ENCODE peak calls at places on chromosomes 4 and X, in seven cellular contexts. H is SK-N-SH, R is K562, P is HepG2, U is H1, M is GM12891, X is GM12878. C is an unnamed sample.

GRCh38 chr4:159428975-159429692 is 326.3 kb downstream of the RAPGEF2 start:
- DNase-seq in H (no peak), R (no peak), P (no peak), U (no peak), M (no peak), X (no peak), C (no peak)

GRCh38 chrX:17939724-17940123 is 78.6 kb upstream of the RAI2 start:
- DNase-seq in H (no peak), R (no peak), P (no peak), U (no peak), M (no peak), X (no peak), C (no peak)

GRCh38 chr4:183837222-183837621 is 67.9 kb upstream of the STOX2 start:
- DNase-seq in H (no peak), R (no peak), P (no peak), U (no peak), M (no peak), X (no peak), C (no peak)

GRCh38 chr4:144645102-144645469 is 870 bp upstream of the HHIP start:
- DNase-seq in H (peak), R (no peak), P (no peak), U (no peak), M (no peak), X (no peak), C (no peak)

GRCh38 chrX:68932611-68933010 is 103.8 kb downstream of the EFNB1 start:
- DNase-seq in H (no peak), R (no peak), P (no peak), U (no peak), M (no peak), X (no peak), C (no peak)

GRCh38 chr4:68948044-68948743 is 3.4 kb downstream of the UGT2A3 start:
- DNase-seq in H (no peak), R (no peak), P (peak), U (no peak), M (no peak), X (no peak), C (no peak)

GRCh38 chrX:15167826-15168225 is 102.1 kb downstream of the ASB9 start:
- DNase-seq in H (peak), R (no peak), P (no peak), U (no peak), M (no peak), X (no peak), C (no peak)

GRCh38 chr4:94278777-94279176 is 63.9 kb downstream of the HPGDS start:
- DNase-seq in H (no peak), R (no peak), P (no peak), U (no peak), M (no peak), X (no peak), C (no peak)

GRCh38 chr4:160299608-160300007 is 1196.7 kb downstream of the RAPGEF2 start:
- DNase-seq in H (peak), R (no peak), P (no peak), U (no peak), M (no peak), X (no peak), C (no peak)

GRCh38 chrX:68660746-68661145 is 13.3 kb downstream of the STARD8 start:
- DNase-seq in H (no peak), R (no peak), P (no peak), U (no peak), M (no peak), X (no peak), C (no peak)

GRCh38 chr4:53804719-53805118 is 213.4 kb upstream of the LNX1 start:
- DNase-seq in H (no peak), R (peak), P (peak), U (peak), M (peak), X (peak), C (peak)

GRCh38 chrX:19193584-19193983 is 71.3 kb upstream of the ADGRG2 start:
- DNase-seq in H (no peak), R (no peak), P (peak), U (no peak), M (no peak), X (no peak), C (no peak)

GRCh38 chr4:164949448-164950118 is 27.9 kb downstream of the TRIM61 start:
- DNase-seq in H (no peak), R (no peak), P (no peak), U (no peak), M (no peak), X (no peak), C (no peak)

GRCh38 chrX:129738466-129739308 is at the start of gene XPNPEP2:
- DNase-seq in H (peak), R (no peak), P (no peak), U (no peak), M (no peak), X (no peak), C (no peak)

GRCh38 chr4:14853186-14853946 is 148.9 kb upstream of the CPEB2 start:
- DNase-seq in H (no peak), R (no peak), P (no peak), U (no peak), M (no peak), X (no peak), C (no peak)

GRCh38 chr4:81836716-81837115 is 365.0 kb upstream of the RASGEF1B start:
- DNase-seq in H (no peak), R (peak), P (no peak), U (no peak), M (no peak), X (no peak), C (no peak)

GRCh38 chr4:1960170-1960825 is 48.5 kb downstream of the NELFA start:
- DNase-seq in H (no peak), R (no peak), P (no peak), U (no peak), M (no peak), X (no peak), C (no peak)

GRCh38 chrX:68995780-68996551 is 167.1 kb downstream of the EFNB1 start:
- DNase-seq in H (no peak), R (no peak), P (peak), U (no peak), M (no peak), X (no peak), C (no peak)

GRCh38 chr4:15186826-15187225 is 184.5 kb downstream of the CPEB2 start:
- DNase-seq in H (no peak), R (no peak), P (no peak), U (no peak), M (no peak), X (no peak), C (no peak)

GRCh38 chrX:16786791-16787735 is 797 bp downstream of the TXLNG start:
- DNase-seq in H (peak), R (peak), P (no peak), U (no peak), M (peak), X (no peak), C (peak)

GRCh38 chr4:123986268-123986798 is 589.7 kb downstream of the SPRY1 start:
- DNase-seq in H (no peak), R (no peak), P (no peak), U (no peak), M (no peak), X (no peak), C (no peak)

GRCh38 chrX:56726609-56727008 is 2.4 kb upstream of the NBDY start:
- DNase-seq in H (peak), R (peak), P (peak), U (no peak), M (no peak), X (no peak), C (no peak)

GRCh38 chr4:42562016-42562415 is 94.9 kb downstream of the ATP8A1 start:
- DNase-seq in H (no peak), R (no peak), P (no peak), U (no peak), M (no peak), X (no peak), C (no peak)

GRCh38 chrX:135384161-135384836 is 37.4 kb upstream of the SMIM10L2A start:
- DNase-seq in H (no peak), R (no peak), P (no peak), U (no peak), M (no peak), X (no peak), C (no peak)

GRCh38 chrX:46317158-46317557 is 228.1 kb downstream of the ZNF674 start:
- DNase-seq in H (no peak), R (no peak), P (no peak), U (no peak), M (no peak), X (no peak), C (no peak)

GRCh38 chr4:112370466-112370865 is 73.3 kb downstream of the ALPK1 start:
- DNase-seq in H (no peak), R (no peak), P (no peak), U (no peak), M (no peak), X (no peak), C (no peak)

GRCh38 chr4:106659386-106659785 is 290.8 kb upstream of the GIMD1 start:
- DNase-seq in H (no peak), R (no peak), P (no peak), U (no peak), M (no peak), X (no peak), C (no peak)

GRCh38 chr4:186939766-186940165 is 216.1 kb upstream of the FAT1 start:
- DNase-seq in H (no peak), R (no peak), P (no peak), U (no peak), M (no peak), X (no peak), C (no peak)
- TF ChIP-seq TAF1 in H (no peak), R (no peak), P (no peak), U (no peak), M (no peak), X (no peak), C (no peak)

GRCh38 chr4:7802093-7802726 is 137.5 kb downstream of the AFAP1 start:
- DNase-seq in H (peak), R (peak), P (peak), U (peak), M (peak), X (no peak), C (peak)

GRCh38 chr4:7803371-7803770 is 136.3 kb downstream of the AFAP1 start:
- DNase-seq in H (no peak), R (no peak), P (no peak), U (no peak), M (no peak), X (no peak), C (no peak)

GRCh38 chr4:7805533-7806079 is 134.1 kb downstream of the AFAP1 start:
- DNase-seq in H (no peak), R (no peak), P (peak), U (no peak), M (no peak), X (no peak), C (no peak)

GRCh38 chr4:7804759-7805385 is 134.8 kb downstream of the AFAP1 start:
- DNase-seq in H (no peak), R (no peak), P (no peak), U (no peak), M (no peak), X (no peak), C (no peak)

GRCh38 chr4:7803992-7804758 is 135.5 kb downstream of the AFAP1 start:
- DNase-seq in H (peak), R (peak), P (peak), U (peak), M (peak), X (no peak), C (peak)
- TF ChIP-seq POLR2AphosphoS5 in H (no peak), R (no peak), P (no peak), U (no peak), M (no peak), X (no peak), C (no peak)

DNA sequence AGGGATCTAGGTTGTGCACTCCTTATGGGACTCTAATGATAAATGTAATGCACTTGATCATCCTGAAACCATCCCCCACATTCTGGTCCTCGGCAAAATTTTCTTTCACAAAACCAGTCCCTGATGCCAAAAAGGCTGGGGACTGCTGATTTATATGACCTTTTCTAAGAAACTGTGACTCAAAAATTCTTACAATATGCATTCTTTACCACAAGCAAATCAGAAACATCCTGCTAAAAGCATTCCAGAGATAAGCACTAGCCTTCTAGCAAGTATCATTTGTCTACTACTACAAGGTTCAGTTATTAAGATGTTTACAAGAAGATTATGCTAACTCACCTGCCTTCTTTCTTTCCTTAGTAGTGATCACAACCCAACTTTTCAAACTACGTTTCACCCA is 166.4 kb upstream of the PCDH7 start:
- DNase-seq in H (no peak), R (no peak), P (no peak), U (no peak), M (no peak), X (no peak), C (no peak)
- TF ChIP-seq TAF1 in H (no peak), R (no peak), P (no peak), U (no peak), M (no peak), X (no peak), C (no peak)

GRCh38 chr4:8534129-8534528 is 46.1 kb upstream of the GPR78 start:
- DNase-seq in H (no peak), R (no peak), P (no peak), U (peak), M (no peak), X (peak), C (no peak)
- TF ChIP-seq POLR2AphosphoS5 in H (no peak), R (no peak), P (no peak), U (peak), M (no peak), X (peak), C (no peak)

DNA sequence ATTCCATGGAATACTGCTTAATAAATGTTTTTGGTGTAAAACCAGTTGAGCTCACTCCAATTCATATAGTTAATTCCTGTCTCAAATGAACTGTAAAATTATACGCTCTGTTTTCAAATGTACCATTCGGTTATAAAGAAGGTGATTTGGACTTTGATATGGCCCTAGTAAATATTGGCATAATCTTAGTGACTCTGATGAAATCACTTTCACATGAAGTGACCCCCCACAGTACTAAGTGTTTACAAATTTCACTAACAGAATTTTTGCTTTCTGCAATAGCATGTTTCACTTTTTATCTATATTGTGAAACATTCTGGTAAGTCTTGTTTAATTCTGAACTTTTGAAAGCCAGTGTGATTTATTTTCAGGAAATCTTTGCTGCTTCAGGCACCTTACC is 10.9 kb downstream of the GC start:
- DNase-seq in H (no peak), R (no peak), P (peak), U (no peak), M (no peak), X (no peak), C (no peak)
- TF ChIP-seq TAF1 in H (no peak), R (no peak), P (no peak), U (no peak), M (no peak), X (no peak), C (no peak)

DNA sequence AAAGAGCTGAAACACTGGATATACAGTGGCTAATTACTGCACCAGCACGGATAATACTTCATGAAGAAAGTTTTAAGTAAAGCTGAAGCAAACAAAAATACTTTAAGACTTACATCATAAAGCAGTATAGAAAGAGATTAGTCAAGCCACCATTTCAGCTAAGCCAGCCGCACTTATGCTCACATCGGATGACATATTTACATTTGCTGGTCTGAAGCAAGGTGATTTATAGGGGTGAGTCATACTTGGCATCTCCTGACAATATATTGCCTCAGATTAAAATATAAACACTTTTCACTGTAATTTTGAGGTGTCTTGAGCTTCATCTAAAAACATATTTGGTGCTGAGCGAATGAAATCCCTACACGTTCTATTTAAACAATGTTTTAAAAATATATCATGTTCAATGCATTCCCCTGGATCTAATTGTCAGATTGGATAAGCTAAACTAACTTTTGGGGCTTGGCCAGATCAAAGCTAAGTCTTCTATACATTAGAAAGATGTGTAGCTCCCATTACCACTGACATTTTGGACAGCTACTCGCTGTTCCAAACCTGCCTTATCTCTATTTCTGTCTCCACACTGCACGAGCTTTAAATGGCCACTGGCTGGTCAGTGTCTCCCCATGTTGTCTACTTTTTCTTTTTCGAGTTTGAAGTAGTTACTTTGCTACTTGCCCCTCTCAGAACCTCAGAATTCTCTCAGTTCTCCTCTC is 103.2 kb downstream of the VCX2 start:
- DNase-seq in H (no peak), R (no peak), P (no peak), U (no peak), M (no peak), X (no peak), C (no peak)
- TF ChIP-seq POLR2AphosphoS5 in H (no peak), R (no peak), P (no peak), U (no peak), M (no peak), X (no peak), C (no peak)